ENCODE peak calls at places on chromosomes 6 and 20, in seven cellular contexts. Z is aorta; P is uterus; J is colonic mucosa; X is smooth muscle cell of the brain vasculature; V is retinal pigment epithelial cell; C is stimulated activated CD4-positive, alpha-beta T cell treated with anti-CD3 and anti-CD28 coated beads, Interleukin-15, amount 100 ng/mL, for 24 hours. S is an unnamed sample.

GRCh38 chr20:52992632-52993031 is 20.5 kb downstream of the TSHZ2 start:
- DNase-seq in Z (no peak), P (no peak), J (no peak), X (no peak), V (no peak), C (no peak), S (no peak)

GRCh38 chr6:47094351-47094925 is 52.3 kb upstream of the ADGRF1 start:
- DNase-seq in Z (no peak), P (no peak), J (peak), X (no peak), V (no peak), C (no peak), S (no peak)

GRCh38 chr6:134539865-134540323 is 222.0 kb upstream of the SGK1 start:
- DNase-seq in Z (no peak), P (peak), J (no peak), X (no peak), V (no peak), C (no peak), S (no peak)

GRCh38 chr6:81816387-81816786 is 63.9 kb upstream of the TENT5A start:
- DNase-seq in Z (no peak), P (no peak), J (no peak), X (no peak), V (no peak), C (no peak), S (no peak)

GRCh38 chr20:46122071-46122470 is 4.0 kb downstream of the CD40 start:
- DNase-seq in Z (no peak), P (no peak), J (no peak), X (no peak), V (no peak), C (no peak), S (peak)

GRCh38 chr20:2692036-2692885 is at the start of gene EBF4:
- DNase-seq in Z (peak), P (peak), J (no peak), X (no peak), V (no peak), C (peak), S (no peak)

GRCh38 chr20:54214566-54214965 is 6.7 kb downstream of the PFDN4 start:
- DNase-seq in Z (no peak), P (no peak), J (no peak), X (no peak), V (no peak), C (no peak), S (no peak)

GRCh38 chr20:63627129-63627699 is 313 bp upstream of the GMEB2 start:
- DNase-seq in Z (peak), P (peak), J (peak), X (peak), V (peak), C (peak), S (peak)

GRCh38 chr20:52497731-52498130 is 306.2 kb upstream of the ZFP64 start:
- DNase-seq in Z (no peak), P (no peak), J (no peak), X (no peak), V (no peak), C (no peak), S (no peak)

GRCh38 chr6:89352329-89353117 is at the start of gene UBE2J1:
- DNase-seq in Z (peak), P (peak), J (peak), X (peak), V (peak), C (peak), S (peak)